ENCODE peak calls at places on chromosomes 11 and 22, in four cellular contexts. T is GM12878, B is H1, M is K562. D is an unnamed sample.

GRCh38 chr11:16981651-16982194 is 32.5 kb downstream of the PLEKHA7 start:
- DNase-seq in T (no peak), B (peak; percentile 29), M (no peak), D (no peak)

GRCh38 chr11:100594320-100594719 is 92.8 kb upstream of the ARHGAP42 start:
- DNase-seq in T (no peak), B (no peak), M (no peak), D (no peak)

GRCh38 chr11:15109602-15110001 is 5.1 kb upstream of the INSC start:
- DNase-seq in T (no peak), B (no peak), M (no peak), D (no peak)

GRCh38 chr11:119352857-119353260 is 6.4 kb upstream of the MFRP start:
- DNase-seq in T (no peak), B (no peak), M (peak; percentile 65), D (peak; percentile 77)

GRCh38 chr11:12485328-12485727 is 108.0 kb downstream of the PARVA start:
- DNase-seq in T (no peak), B (no peak), M (no peak), D (no peak)

GRCh38 chr11:2142762-2143202 is 3.6 kb upstream of the IGF2 start:
- DNase-seq in T (peak; percentile 8), B (no peak), M (no peak), D (no peak)

GRCh38 chr22:27986459-27986858 is 67.4 kb upstream of the PITPNB start:
- DNase-seq in T (no peak), B (no peak), M (no peak), D (no peak)

GRCh38 chr11:2515401-2516275 is 70.8 kb downstream of the KCNQ1 start:
- DNase-seq in T (no peak), B (no peak), M (no peak), D (peak; percentile 15)

GRCh38 chr11:100515087-100515486 is 172.0 kb upstream of the ARHGAP42 start:
- DNase-seq in T (no peak), B (no peak), M (no peak), D (no peak)

GRCh38 chr22:46961591-46962290 is 199.3 kb downstream of the TBC1D22A start:
- DNase-seq in T (no peak), B (no peak), M (no peak), D (no peak)

GRCh38 chr11:85663080-85663729 is 1.7 kb downstream of the CREBZF start:
- DNase-seq in T (no peak), B (no peak), M (no peak), D (no peak)

GRCh38 chr11:10502770-10503169 is 38.2 kb downstream of the RNF141 start:
- DNase-seq in T (no peak), B (no peak), M (no peak), D (no peak)

GRCh38 chr11:115422013-115422697 is 82.1 kb downstream of the CADM1 start:
- DNase-seq in T (no peak), B (no peak), M (no peak), D (no peak)

GRCh38 chr11:95522871-95523270 is 266.7 kb downstream of the FAM76B start:
- DNase-seq in T (no peak), B (no peak), M (no peak), D (no peak)

GRCh38 chr11:65132988-65133700 is 1.2 kb downstream of the SYVN1 start:
- DNase-seq in T (no peak), B (no peak), M (peak; percentile 77), D (peak; percentile 62)

GRCh38 chr11:107708787-107709186 is 3.1 kb downstream of the SLN start:
- DNase-seq in T (no peak), B (no peak), M (no peak), D (no peak)

GRCh38 chr22:30541979-30542810 is 4.3 kb downstream of the SEC14L6 start:
- DNase-seq in T (no peak), B (no peak), M (peak; percentile 34), D (no peak)

GRCh38 chr11:30128269-30128932 is 102.4 kb upstream of the FSHB start:
- DNase-seq in T (no peak), B (no peak), M (peak; percentile 18), D (peak; percentile 20)

GRCh38 chr11:1511937-1512496 is 25.4 kb upstream of the MOB2 start:
- DNase-seq in T (no peak), B (no peak), M (no peak), D (no peak)

GRCh38 chr11:122769126-122769780 is 69.0 kb upstream of the CRTAM start:
- DNase-seq in T (no peak), B (no peak), M (no peak), D (no peak)

GRCh38 chr22:36324414-36324813 is 63.4 kb downstream of the MYH9 start:
- DNase-seq in T (no peak), B (no peak), M (no peak), D (no peak)

GRCh38 chr22:35900483-35901168 is 128.0 kb downstream of the RBFOX2 start:
- DNase-seq in T (no peak), B (no peak), M (no peak), D (no peak)

GRCh38 chr22:42309865-42310264 is 39.4 kb upstream of the TCF20 start:
- DNase-seq in T (no peak), B (no peak), M (no peak), D (no peak)

GRCh38 chr22:37095113-37095512 is 14.4 kb downstream of the TMPRSS6 start:
- DNase-seq in T (no peak), B (no peak), M (peak; percentile 16), D (no peak)

GRCh38 chr11:121829159-121829643 is 286.8 kb downstream of the BLID start:
- DNase-seq in T (no peak), B (no peak), M (no peak), D (no peak)

GRCh38 chr11:7612056-7612660 is 61.1 kb downstream of the CYB5R2 start:
- DNase-seq in T (no peak), B (no peak), M (no peak), D (no peak)

GRCh38 chr11:96054870-96055705 is 131.2 kb upstream of the MTMR2 start:
- DNase-seq in T (no peak), B (no peak), M (peak; percentile 28), D (peak; percentile 38)

GRCh38 chr11:20054584-20054983 is 105.7 kb downstream of the DBX1 start:
- DNase-seq in T (no peak), B (no peak), M (no peak), D (no peak)

GRCh38 chr11:78594814-78595213 is 20.1 kb upstream of the NARS2 start:
- DNase-seq in T (no peak), B (no peak), M (no peak), D (no peak)

GRCh38 chr11:13831707-13832106 is 130.8 kb upstream of the SPON1 start:
- DNase-seq in T (no peak), B (no peak), M (no peak), D (no peak)

GRCh38 chr11:119850822-119851409 is 121.9 kb upstream of the NECTIN1 start:
- DNase-seq in T (no peak), B (no peak), M (no peak), D (no peak)

GRCh38 chr11:113331988-113332387 is 17.6 kb downstream of the TTC12 start:
- DNase-seq in T (no peak), B (no peak), M (no peak), D (no peak)

GRCh38 chr11:66546368-66546965 is at the start of gene ACTN3:
- DNase-seq in T (no peak), B (peak; percentile 59), M (peak; percentile 56), D (peak; percentile 48)

GRCh38 chr11:128929991-128930390 is 12.7 kb downstream of the TP53AIP1 start:
- DNase-seq in T (no peak), B (no peak), M (no peak), D (no peak)

GRCh38 chr11:128931661-128932060 is 11.0 kb downstream of the TP53AIP1 start:
- DNase-seq in T (no peak), B (no peak), M (no peak), D (no peak)

GRCh38 chr11:128929468-128929867 is 13.2 kb downstream of the TP53AIP1 start:
- DNase-seq in T (no peak), B (no peak), M (no peak), D (no peak)

GRCh38 chr11:128933481-128934178 is 9.0 kb downstream of the TP53AIP1 start:
- DNase-seq in T (no peak), B (no peak), M (no peak), D (no peak)

DNA sequence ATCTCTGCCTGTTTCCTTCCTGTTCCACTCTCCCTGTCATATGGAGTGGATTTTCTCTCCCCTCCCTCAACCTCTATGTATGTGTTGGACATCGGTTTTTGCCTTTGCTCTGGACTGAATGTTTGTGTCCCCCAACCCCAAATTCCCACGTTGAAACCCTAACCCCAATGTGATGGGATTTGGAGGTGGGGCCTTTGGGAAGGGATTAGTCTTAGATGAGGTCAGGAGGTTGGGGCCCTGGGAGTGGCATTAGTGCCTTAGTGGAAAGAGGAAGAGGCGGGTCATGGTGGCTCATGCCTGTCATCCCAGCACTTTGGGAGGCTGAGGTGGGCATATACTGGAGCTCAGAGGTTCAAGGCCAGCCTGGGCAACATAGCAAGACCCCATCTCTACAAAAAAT is 11.6 kb downstream of the TP53AIP1 start:
- DNase-seq in T (no peak), B (no peak), M (no peak), D (no peak)
- TF ChIP-seq NRF1 in T (no peak), B (no peak), M (no peak), D (no peak)

GRCh38 chr11:128550261-128550821 is 37.0 kb downstream of the ETS1 start:
- DNase-seq in T (no peak), B (no peak), M (no peak), D (no peak)

GRCh38 chr11:128550967-128551522 is 36.3 kb downstream of the ETS1 start:
- DNase-seq in T (no peak), B (no peak), M (no peak), D (no peak)

GRCh38 chr11:128549256-128549944 is 38.0 kb downstream of the ETS1 start:
- DNase-seq in T (no peak), B (no peak), M (no peak), D (no peak)

GRCh38 chr11:128547946-128548654 is 39.3 kb downstream of the ETS1 start:
- DNase-seq in T (no peak), B (no peak), M (no peak), D (no peak)

GRCh38 chr11:128548655-128549255 is 38.6 kb downstream of the ETS1 start:
- DNase-seq in T (no peak), B (no peak), M (no peak), D (peak; percentile 77)
- TF ChIP-seq NRF1 in T (no peak), B (no peak), M (no peak), D (no peak)

DNA sequence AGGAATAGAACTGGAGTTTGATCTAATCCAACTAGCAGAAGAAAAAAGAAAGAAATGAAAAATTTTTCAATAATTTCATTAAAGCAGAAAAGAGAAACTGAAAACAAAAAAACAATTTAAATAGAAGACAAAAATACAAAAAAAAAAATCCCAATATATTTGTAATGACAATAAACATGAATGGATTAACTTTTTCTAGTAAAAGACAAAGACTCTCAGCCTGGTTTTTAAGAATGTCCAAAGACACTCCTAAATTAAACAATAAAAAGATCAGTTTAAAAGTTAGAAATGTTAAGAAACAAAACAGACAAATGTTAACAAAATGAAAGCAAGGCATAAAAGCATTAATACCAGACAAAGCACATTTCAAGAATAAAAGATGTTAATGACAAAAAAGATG is 50.3 kb upstream of the ME3 start:
- DNase-seq in T (no peak), B (no peak), M (no peak), D (no peak)
- TF ChIP-seq NRF1 in T (no peak), B (no peak), M (no peak), D (no peak)

DNA sequence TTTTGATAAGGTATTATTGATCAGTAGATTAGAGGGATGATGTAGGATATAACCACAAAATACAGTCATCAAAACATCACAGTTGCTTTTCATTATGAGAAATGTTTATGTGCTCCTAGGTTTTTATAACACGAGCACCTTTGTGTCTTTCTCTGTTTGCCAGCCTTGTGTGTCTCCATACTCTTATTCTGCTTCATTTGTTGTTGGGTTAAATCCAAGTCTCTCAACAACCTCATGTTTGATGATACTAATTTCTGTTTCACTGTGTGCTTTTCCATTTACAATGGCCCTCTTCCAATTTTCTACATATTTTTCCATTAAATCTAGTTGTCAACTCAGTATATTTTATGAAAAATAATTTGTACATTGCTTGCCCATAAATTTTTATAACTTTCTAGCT is 107.7 kb upstream of the POU2AF2 start:
- DNase-seq in T (no peak), B (no peak), M (no peak), D (no peak)
- TF ChIP-seq NRF1 in T (no peak), B (no peak), M (no peak), D (no peak)